ENCODE peak calls at places on chromosomes 13 and 19, in nine cellular contexts. S is GM06990; V is Panc1; D is GM12865; C is sigmoid colon; U is left ventricle myocardium inferior; P is neural crest cell; E is activated CD8-positive, alpha-beta T cell treated with anti-CD3 and anti-CD28 coated beads for 36 hours; I is upper lobe of left lung. R is an unnamed sample.

GRCh38 chr19:45822716-45823115 is 7.6 kb upstream of the RSPH6A start:
- DNase-seq in S (no peak), V (no peak), D (no peak), C (no peak), U (no peak), P (no peak), E (no peak), I (no peak), R (no peak)

GRCh38 chr19:3459965-3460582 is 20.3 kb downstream of the SMIM24 start:
- DNase-seq in S (no peak), V (no peak), D (no peak), C (no peak), U (no peak), P (no peak), E (no peak), I (no peak), R (no peak)

GRCh38 chr13:46339035-46339666 is 47.9 kb downstream of the RUBCNL start:
- DNase-seq in S (peak; percentile 33), V (no peak), D (peak; percentile 68), C (no peak), U (peak; percentile 28), P (no peak), E (no peak), I (peak; percentile 55), R (no peak)

GRCh38 chr19:6204212-6204611 is 68.7 kb downstream of the ACSBG2 start:
- DNase-seq in S (no peak), V (no peak), D (no peak), C (peak; percentile 35), U (no peak), P (no peak), E (no peak), I (no peak), R (no peak)

GRCh38 chr13:105165449-105166125 is 1369.9 kb downstream of the EFNB2 start:
- DNase-seq in S (peak; percentile 25), V (no peak), D (peak; percentile 78), C (no peak), U (no peak), P (no peak), E (no peak), I (peak; percentile 73), R (no peak)

GRCh38 chr13:78977311-78977710 is 318.4 kb upstream of the OBI1 start:
- DNase-seq in S (no peak), V (no peak), D (no peak), C (no peak), U (no peak), P (no peak), E (no peak), I (no peak), R (no peak)

GRCh38 chr19:29872224-29872731 is 60.5 kb downstream of the CCNE1 start:
- DNase-seq in S (no peak), V (no peak), D (peak; percentile 43), C (no peak), U (no peak), P (no peak), E (peak; percentile 31), I (no peak), R (peak; percentile 38)

GRCh38 chr19:29278716-29279115 is 65.8 kb upstream of the UQCRFS1 start:
- DNase-seq in S (no peak), V (no peak), D (no peak), C (no peak), U (no peak), P (no peak), E (no peak), I (no peak), R (no peak)

GRCh38 chr19:13842294-13843103 is 34.4 kb upstream of the NANOS3 start:
- DNase-seq in S (peak; percentile 79), V (no peak), D (peak; percentile 86), C (peak; percentile 97), U (peak; percentile 91), P (no peak), E (peak; percentile 71), I (peak; percentile 88), R (peak; percentile 74)

GRCh38 chr13:73717632-73718031 is 416.6 kb downstream of the KLF12 start:
- DNase-seq in S (no peak), V (no peak), D (no peak), C (no peak), U (no peak), P (no peak), E (no peak), I (no peak), R (no peak)

GRCh38 chr19:13169769-13170168 is 19.6 kb downstream of the IER2 start:
- DNase-seq in S (no peak), V (no peak), D (no peak), C (no peak), U (no peak), P (no peak), E (no peak), I (no peak), R (no peak)

GRCh38 chr19:41302624-41303351 is 7.2 kb upstream of the CCDC97 start:
- DNase-seq in S (peak; percentile 77), V (no peak), D (peak; percentile 88), C (peak; percentile 67), U (no peak), P (no peak), E (peak; percentile 93), I (peak; percentile 62), R (no peak)

GRCh38 chr19:2587001-2587719 is 111.2 kb downstream of the GADD45B start:
- DNase-seq in S (no peak), V (no peak), D (no peak), C (peak; percentile 53), U (no peak), P (no peak), E (no peak), I (no peak), R (no peak)

GRCh38 chr19:13099073-13099999 is 3.3 kb downstream of the LYL1 start:
- DNase-seq in S (peak; percentile 79), V (no peak), D (peak; percentile 88), C (peak; percentile 91), U (peak; percentile 81), P (no peak), E (peak; percentile 86), I (peak; percentile 92), R (peak; percentile 61)

GRCh38 chr13:33678906-33679657 is 138.9 kb upstream of the RFC3 start:
- DNase-seq in S (peak; percentile 79), V (peak; percentile 46), D (peak; percentile 96), C (peak; percentile 72), U (peak; percentile 29), P (peak; percentile 4), E (peak; percentile 87), I (peak; percentile 90), R (no peak)

GRCh38 chr13:74889321-74889720 is 592.6 kb downstream of the TBC1D4 start:
- DNase-seq in S (no peak), V (no peak), D (no peak), C (no peak), U (no peak), P (no peak), E (no peak), I (no peak), R (no peak)

GRCh38 chr19:38155453-38155852 is 68.6 kb downstream of the DPF1 start:
- DNase-seq in S (no peak), V (no peak), D (no peak), C (no peak), U (no peak), P (no peak), E (no peak), I (no peak), R (no peak)

GRCh38 chr19:18999896-19000620 is 33.3 kb downstream of the SUGP2 start:
- DNase-seq in S (no peak), V (no peak), D (no peak), C (no peak), U (no peak), P (no peak), E (no peak), I (no peak), R (peak; percentile 23)

GRCh38 chr13:73938375-73939070 is 195.7 kb downstream of the KLF12 start:
- DNase-seq in S (no peak), V (no peak), D (no peak), C (no peak), U (no peak), P (no peak), E (no peak), I (no peak), R (no peak)

DNA sequence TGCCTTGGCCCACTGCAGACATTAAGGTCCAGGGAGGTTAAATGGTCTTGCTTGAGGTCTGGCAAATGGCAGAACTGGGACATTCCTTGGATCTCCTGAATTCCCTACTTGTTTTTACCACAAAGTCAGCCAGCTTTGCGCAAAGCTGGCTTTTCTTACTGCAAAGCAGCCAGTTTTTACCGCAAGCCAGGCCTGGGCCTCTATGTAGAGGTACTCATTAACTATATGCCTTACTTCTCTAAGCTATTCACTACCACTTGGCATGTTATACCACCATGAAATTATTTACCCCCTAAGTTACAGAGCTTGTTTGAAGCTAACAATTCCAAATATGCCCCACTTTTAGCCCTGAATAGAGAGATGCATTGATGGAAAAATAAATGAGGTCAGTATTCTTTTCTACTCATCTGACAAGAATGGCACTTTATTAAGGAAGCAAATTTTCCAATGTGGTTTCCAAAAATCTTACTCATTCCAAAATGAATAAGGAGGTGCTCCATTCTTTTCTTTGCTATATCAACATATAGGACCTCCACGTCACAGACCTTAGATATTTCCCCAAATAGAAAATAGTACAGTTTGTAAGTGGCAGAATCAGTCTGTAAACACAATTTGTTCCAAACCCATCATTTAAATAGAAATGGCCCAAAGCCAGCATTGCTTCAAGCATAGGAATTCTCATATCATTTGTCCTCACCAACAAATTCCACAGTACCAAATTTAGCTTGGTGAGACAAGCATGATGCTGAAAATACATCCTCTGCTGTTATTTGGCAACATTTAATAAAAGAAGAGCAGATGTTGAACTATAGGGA is 143.9 kb upstream of the TSC22D1 start:
- DNase-seq in S (no peak), V (no peak), D (no peak), C (no peak), U (no peak), P (no peak), E (no peak), I (no peak), R (no peak)
- TF ChIP-seq CTCF in S (no peak), V (no peak), D (no peak), C (no peak), U (no peak), P (no peak), E (no peak), I (no peak), R (no peak)

DNA sequence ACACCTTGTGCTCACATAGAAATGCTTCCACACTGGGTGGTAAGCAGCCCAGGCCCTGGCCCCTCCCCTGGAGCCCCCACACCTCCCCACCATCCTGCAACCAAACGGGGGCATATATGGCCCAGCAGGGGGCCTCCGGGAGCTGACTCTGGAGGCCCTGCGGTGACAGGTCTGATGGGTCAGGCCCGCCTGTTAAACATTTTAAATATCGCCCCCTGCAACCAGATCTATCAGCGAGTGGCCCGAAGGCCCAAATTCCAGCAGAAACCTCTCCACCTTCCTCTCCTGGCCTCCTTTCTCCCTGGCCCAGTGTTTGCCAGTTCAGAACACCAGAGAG is 48.0 kb upstream of the KATNAL1 start:
- DNase-seq in S (peak; percentile 62), V (no peak), D (peak; percentile 68), C (no peak), U (no peak), P (peak; percentile 14), E (peak; percentile 73), I (peak; percentile 54), R (peak; percentile 47)
- TF ChIP-seq CTCF in S (peak; percentile 87), V (peak; percentile 36), D (peak; percentile 66), C (no peak), U (peak; percentile 58), P (peak; percentile 47), E (peak; percentile 64), I (no peak), R (no peak)

GRCh38 chr19:48311384-48311783 is 14.0 kb upstream of the EMP3 start:
- DNase-seq in S (no peak), V (no peak), D (no peak), C (no peak), U (no peak), P (no peak), E (no peak), I (no peak), R (no peak)
- TF ChIP-seq CTCF in S (no peak), V (no peak), D (no peak), C (no peak), U (no peak), P (no peak), E (no peak), I (no peak), R (no peak)

GRCh38 chr13:49517461-49517860 is 21.7 kb downstream of the PHF11 start:
- DNase-seq in S (no peak), V (no peak), D (peak; percentile 10), C (no peak), U (no peak), P (peak; percentile 9), E (no peak), I (no peak), R (peak; percentile 17)
- TF ChIP-seq CTCF in S (peak; percentile 28), V (peak; percentile 48), D (no peak), C (no peak), U (peak; percentile 45), P (peak; percentile 46), E (no peak), I (no peak), R (peak; percentile 36)

R was measured in endothelial cell.